ENCODE peak calls at places on chromosomes 2 and 18, in six cellular contexts. S is mammary epithelial cell, O is endothelial cell of umbilical vein, C is neural progenitor cell, K is DND-41, A is SK-N-SH. T is an unnamed sample.

GRCh38 chr2:143333168-143333791 is 204.1 kb downstream of the ARHGAP15 start:
- DNase-seq in S (no peak), O (no peak), C (no peak), K (no peak), A (no peak), T (no peak)

GRCh38 chr18:36786686-36787085 is 42.1 kb downstream of the TPGS2 start:
- DNase-seq in S (peak; percentile 36), O (peak; percentile 6), C (no peak), K (no peak), A (no peak), T (peak; percentile 74)

GRCh38 chr18:50008306-50008705 is 186.6 kb downstream of the MYO5B start:
- DNase-seq in S (peak; percentile 37), O (no peak), C (no peak), K (no peak), A (no peak), T (no peak)

GRCh38 chr2:53450885-53451284 is 316.7 kb upstream of the CHAC2 start:
- DNase-seq in S (no peak), O (no peak), C (no peak), K (no peak), A (no peak), T (no peak)

GRCh38 chr2:229344151-229344551 is 73.1 kb upstream of the PID1 start:
- DNase-seq in S (peak; percentile 65), O (no peak), C (no peak), K (no peak), A (no peak), T (no peak)

GRCh38 chr2:239319261-239319661 is 81.6 kb downstream of the HDAC4 start:
- DNase-seq in S (no peak), O (peak; percentile 78), C (no peak), K (no peak), A (no peak), T (peak; percentile 75)

GRCh38 chr2:235055891-235056516 is 104.2 kb downstream of the SH3BP4 start:
- DNase-seq in S (peak; percentile 30), O (peak; percentile 44), C (peak; percentile 58), K (no peak), A (no peak), T (peak; percentile 77)

GRCh38 chr2:177888581-177888980 is 184.0 kb downstream of the PDE11A start:
- DNase-seq in S (no peak), O (no peak), C (no peak), K (no peak), A (no peak), T (no peak)

GRCh38 chr18:13112982-13113381 is 105.6 kb upstream of the LDLRAD4 start:
- DNase-seq in S (peak; percentile 32), O (peak; percentile 64), C (peak; percentile 91), K (peak; percentile 27), A (peak; percentile 84), T (peak; percentile 46)

GRCh38 chr2:88099798-88100488 is 27.9 kb downstream of the FABP1 start:
- DNase-seq in S (peak; percentile 38), O (no peak), C (peak; percentile 93), K (peak; percentile 14), A (peak; percentile 40), T (no peak)

GRCh38 chr2:46146866-46147502 is 150.2 kb upstream of the EPAS1 start:
- DNase-seq in S (peak; percentile 58), O (no peak), C (no peak), K (no peak), A (no peak), T (no peak)

GRCh38 chr2:47008381-47009280 is 93.0 kb upstream of the MCFD2 start:
- DNase-seq in S (no peak), O (no peak), C (peak; percentile 73), K (no peak), A (peak; percentile 87), T (peak; percentile 90)

GRCh38 chr2:55120634-55121359 is 70.5 kb upstream of the RTN4 start:
- DNase-seq in S (no peak), O (no peak), C (peak; percentile 58), K (no peak), A (no peak), T (peak; percentile 42)

GRCh38 chr18:70132999-70133398 is 72.5 kb downstream of the RTTN start:
- DNase-seq in S (peak; percentile 59), O (peak; percentile 83), C (no peak), K (no peak), A (no peak), T (peak; percentile 77)

GRCh38 chr2:237737196-237737865 is 61.2 kb upstream of the RBM44 start:
- DNase-seq in S (no peak), O (no peak), C (no peak), K (no peak), A (no peak), T (no peak)
- H4K20me1 ChIP-seq in S (peaks cover 2% of the 10 kb centered on the region), O (no peaks in the 10 kb centered on the region), C (peaks cover 24% of the 10 kb centered on the region), K (peaks cover 47% of the 10 kb centered on the region), A (peaks cover 30% of the 10 kb centered on the region), T (no peaks in the 10 kb centered on the region)

GRCh38 chr2:205885492-205886099 is 200.4 kb downstream of the INO80D start:
- DNase-seq in S (peak; percentile 65), O (peak; percentile 76), C (peak; percentile 92), K (peak; percentile 44), A (peak; percentile 50), T (peak; percentile 93)
- TF ChIP-seq CTCF in S (peak; percentile 72), O (peak; percentile 93), C (peak; percentile 91), K (peak; percentile 73), A (peak; percentile 56), T (peak; percentile 96)

GRCh38 chr18:55418439-55418838 is 169.6 kb downstream of the TCF4 start:
- DNase-seq in S (no peak), O (no peak), C (no peak), K (no peak), A (no peak), T (no peak)

GRCh38 chr18:55420665-55420964 is 167.4 kb downstream of the TCF4 start:
- DNase-seq in S (no peak), O (no peak), C (no peak), K (no peak), A (no peak), T (no peak)

GRCh38 chr18:55420977-55421611 is 166.9 kb downstream of the TCF4 start:
- DNase-seq in S (no peak), O (no peak), C (no peak), K (no peak), A (no peak), T (no peak)

GRCh38 chr18:55419132-55419938 is 168.7 kb downstream of the TCF4 start:
- DNase-seq in S (no peak), O (no peak), C (peak; percentile 31), K (no peak), A (no peak), T (no peak)

GRCh38 chr18:55419939-55420664 is 167.9 kb downstream of the TCF4 start:
- DNase-seq in S (no peak), O (peak; percentile 57), C (peak; percentile 46), K (no peak), A (no peak), T (peak; percentile 35)
- H3K4me2 ChIP-seq in S (no peak overlapping the region), O (peak overlapping the region; percentile 77), C (peak overlapping the region; percentile 32), K (no peak overlapping the region), A (no peak overlapping the region), T (peak overlapping the region; percentile 83)

GRCh38 chr2:168085801-168086361 is 161.5 kb downstream of the STK39 start:
- DNase-seq in S (no peak), O (no peak), C (no peak), K (no peak), A (peak; percentile 28), T (no peak)
- H4K20me1 ChIP-seq in S (no peaks in the 10 kb centered on the region), O (no peaks in the 10 kb centered on the region), C (no peaks in the 10 kb centered on the region), K (no peaks in the 10 kb centered on the region), A (no peaks in the 10 kb centered on the region), T (no peaks in the 10 kb centered on the region)

DNA sequence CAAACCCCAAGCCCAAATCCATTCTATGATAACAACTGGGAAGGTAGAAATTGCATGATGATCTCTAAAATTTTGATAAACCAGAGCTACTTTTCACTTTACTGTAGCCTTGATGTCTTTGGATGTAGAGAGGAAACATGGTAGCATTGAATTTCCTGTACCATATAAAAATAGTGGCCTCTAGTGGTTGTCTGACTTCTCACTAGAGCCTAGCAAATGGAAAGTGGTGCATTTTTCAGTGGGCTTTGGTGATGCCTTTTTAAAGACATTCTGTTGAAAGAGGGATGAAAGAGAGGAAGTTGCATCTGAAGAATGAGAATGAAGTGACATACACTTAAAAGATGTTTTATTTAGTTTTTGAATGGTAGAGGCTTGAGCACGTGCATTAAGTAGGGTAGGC is 662.2 kb downstream of the XIRP2 start:
- DNase-seq in S (no peak), O (peak; percentile 35), C (peak; percentile 41), K (no peak), A (peak; percentile 20), T (no peak)
- TF ChIP-seq CTCF in S (peak; percentile 35), O (peak; percentile 14), C (peak; percentile 62), K (peak; percentile 50), A (peak; percentile 64), T (peak; percentile 39)

GRCh38 chr2:18643532-18644462 is 54.4 kb upstream of the NT5C1B start:
- DNase-seq in S (no peak), O (no peak), C (no peak), K (no peak), A (no peak), T (no peak)
- H3K4me2 ChIP-seq in S (no peak overlapping the region), O (no peak overlapping the region), C (no peak overlapping the region), K (no peak overlapping the region), A (no peak overlapping the region), T (no peak overlapping the region)

GRCh38 chr2:216117566-216117965 is 8.4 kb downstream of the XRCC5 start:
- DNase-seq in S (no peak), O (no peak), C (no peak), K (no peak), A (no peak), T (no peak)
- H4K20me1 ChIP-seq in S (peaks cover 2% of the 10 kb centered on the region), O (no peaks in the 10 kb centered on the region), C (peaks cover 35% of the 10 kb centered on the region), K (peaks cover 16% of the 10 kb centered on the region), A (no peaks in the 10 kb centered on the region), T (peaks cover 6% of the 10 kb centered on the region)

GRCh38 chr18:389658-390357 is 110.7 kb downstream of the COLEC12 start:
- DNase-seq in S (no peak), O (no peak), C (no peak), K (peak; percentile 24), A (no peak), T (no peak)
- TF ChIP-seq CTCF in S (no peak), O (no peak), C (no peak), K (peak; percentile 20), A (peak; percentile 40), T (peak; percentile 35)

T was measured in osteoblast.